ENCODE peak calls at places on chromosomes 1 and 21, in seven cellular contexts. One of them, this sample, is unnamed.

GRCh38 chr21:39184050-39184980 is 1.1 kb upstream of the PSMG1 start:
- DNase-seq in coronary artery: no peak
- DNase-seq in PC-9: no peak
- DNase-seq in uterus: no peak
- DNase-seq in neural progenitor cell: no peak
- DNase-seq in tibial nerve: no peak
- DNase-seq in PC-3: peak; percentile 25
- DNase-seq in this sample: no peak

GRCh38 chr21:33546076-33546475 is 3.2 kb downstream of the SON start:
- DNase-seq in PC-3: no peak
- DNase-seq in uterus: no peak
- DNase-seq in tibial nerve: no peak
- DNase-seq in coronary artery: no peak
- DNase-seq in neural progenitor cell: no peak
- DNase-seq in PC-9: no peak
- DNase-seq in this sample: no peak

GRCh38 chr1:217115404-217116380 is 392.5 kb upstream of the ESRRG start:
- DNase-seq in tibial nerve: no peak
- DNase-seq in PC-9: no peak
- DNase-seq in neural progenitor cell: no peak
- DNase-seq in PC-3: no peak
- DNase-seq in coronary artery: no peak
- DNase-seq in uterus: no peak
- DNase-seq in this sample: no peak

GRCh38 chr1:99348375-99349132 is 84.3 kb downstream of the PLPPR4 start:
- DNase-seq in PC-3: no peak
- DNase-seq in uterus: no peak
- DNase-seq in coronary artery: no peak
- DNase-seq in PC-9: no peak
- DNase-seq in tibial nerve: no peak
- DNase-seq in neural progenitor cell: no peak
- DNase-seq in this sample: no peak

GRCh38 chr1:212712451-212713303 is 13.0 kb upstream of the BATF3 start:
- DNase-seq in PC-9: no peak
- DNase-seq in coronary artery: no peak
- DNase-seq in neural progenitor cell: peak; percentile 54
- DNase-seq in PC-3: peak; percentile 26
- DNase-seq in tibial nerve: no peak
- DNase-seq in uterus: no peak
- DNase-seq in this sample: no peak

GRCh38 chr21:36914244-36915013 is 52.0 kb downstream of the HLCS start:
- DNase-seq in tibial nerve: no peak
- DNase-seq in PC-9: no peak
- DNase-seq in uterus: no peak
- DNase-seq in coronary artery: no peak
- DNase-seq in neural progenitor cell: no peak
- DNase-seq in PC-3: no peak
- DNase-seq in this sample: no peak

GRCh38 chr1:70459502-70460225 is 48.6 kb downstream of the CTH start:
- DNase-seq in PC-3: peak; percentile 40
- DNase-seq in neural progenitor cell: no peak
- DNase-seq in tibial nerve: no peak
- DNase-seq in coronary artery: no peak
- DNase-seq in uterus: no peak
- DNase-seq in PC-9: peak; percentile 6
- DNase-seq in this sample: no peak

GRCh38 chr1:22450421-22451021 is 1.1 kb upstream of the ZBTB40 start:
- DNase-seq in PC-3: peak; percentile 15
- DNase-seq in PC-9: no peak
- DNase-seq in uterus: no peak
- DNase-seq in neural progenitor cell: no peak
- DNase-seq in tibial nerve: no peak
- DNase-seq in coronary artery: no peak
- DNase-seq in this sample: no peak

GRCh38 chr1:168387781-168388760 is 107.4 kb downstream of the TBX19 start:
- DNase-seq in PC-3: no peak
- DNase-seq in tibial nerve: no peak
- DNase-seq in PC-9: no peak
- DNase-seq in coronary artery: no peak
- DNase-seq in neural progenitor cell: no peak
- DNase-seq in uterus: no peak
- DNase-seq in this sample: no peak

DNA sequence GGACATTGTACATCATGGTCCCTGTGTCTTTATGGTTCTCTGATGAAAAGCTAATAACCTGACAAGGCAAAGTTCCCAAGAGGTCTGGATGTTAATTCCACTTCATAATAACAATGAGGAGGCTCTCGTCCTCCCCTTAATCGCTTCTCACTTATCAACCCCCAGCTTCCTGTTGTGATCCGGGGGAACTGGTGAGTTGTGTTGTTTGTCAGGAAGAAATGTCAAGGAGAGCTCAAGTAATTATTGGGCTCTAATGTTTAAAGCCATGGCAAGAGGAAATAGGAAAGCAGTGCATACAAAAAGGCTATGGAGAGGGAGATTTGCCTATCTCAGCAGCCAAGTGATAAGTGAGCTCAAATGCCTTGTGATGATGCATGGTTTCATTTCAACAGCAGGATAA is 42.8 kb upstream of the RASAL2 start:
- DNase-seq in PC-9: no peak
- DNase-seq in neural progenitor cell: no peak
- DNase-seq in tibial nerve: no peak
- DNase-seq in PC-3: no peak
- DNase-seq in uterus: no peak
- DNase-seq in coronary artery: no peak
- DNase-seq in this sample: no peak
- H3K27ac ChIP-seq in PC-9: no peak overlapping the region
- H3K27ac ChIP-seq in neural progenitor cell: no peak overlapping the region
- H3K27ac ChIP-seq in tibial nerve: no peak overlapping the region
- H3K27ac ChIP-seq in PC-3: no peak overlapping the region
- H3K27ac ChIP-seq in uterus: no peak overlapping the region
- H3K27ac ChIP-seq in coronary artery: no peak overlapping the region
- H3K27ac ChIP-seq in this sample: no peak overlapping the region

GRCh38 chr1:224226849-224227502 is 43.9 kb downstream of the DEGS1 start:
- DNase-seq in PC-9: no peak
- DNase-seq in PC-3: no peak
- DNase-seq in neural progenitor cell: no peak
- DNase-seq in uterus: no peak
- DNase-seq in coronary artery: no peak
- DNase-seq in tibial nerve: no peak
- DNase-seq in this sample: no peak

GRCh38 chr1:224219612-224220011 is 36.6 kb downstream of the DEGS1 start:
- DNase-seq in PC-3: no peak
- DNase-seq in tibial nerve: no peak
- DNase-seq in uterus: no peak
- DNase-seq in coronary artery: no peak
- DNase-seq in PC-9: no peak
- DNase-seq in neural progenitor cell: no peak
- DNase-seq in this sample: no peak

GRCh38 chr1:224219011-224219611 is 36.1 kb downstream of the DEGS1 start:
- DNase-seq in coronary artery: no peak
- DNase-seq in PC-9: no peak
- DNase-seq in neural progenitor cell: no peak
- DNase-seq in PC-3: no peak
- DNase-seq in tibial nerve: no peak
- DNase-seq in uterus: no peak
- DNase-seq in this sample: no peak

DNA sequence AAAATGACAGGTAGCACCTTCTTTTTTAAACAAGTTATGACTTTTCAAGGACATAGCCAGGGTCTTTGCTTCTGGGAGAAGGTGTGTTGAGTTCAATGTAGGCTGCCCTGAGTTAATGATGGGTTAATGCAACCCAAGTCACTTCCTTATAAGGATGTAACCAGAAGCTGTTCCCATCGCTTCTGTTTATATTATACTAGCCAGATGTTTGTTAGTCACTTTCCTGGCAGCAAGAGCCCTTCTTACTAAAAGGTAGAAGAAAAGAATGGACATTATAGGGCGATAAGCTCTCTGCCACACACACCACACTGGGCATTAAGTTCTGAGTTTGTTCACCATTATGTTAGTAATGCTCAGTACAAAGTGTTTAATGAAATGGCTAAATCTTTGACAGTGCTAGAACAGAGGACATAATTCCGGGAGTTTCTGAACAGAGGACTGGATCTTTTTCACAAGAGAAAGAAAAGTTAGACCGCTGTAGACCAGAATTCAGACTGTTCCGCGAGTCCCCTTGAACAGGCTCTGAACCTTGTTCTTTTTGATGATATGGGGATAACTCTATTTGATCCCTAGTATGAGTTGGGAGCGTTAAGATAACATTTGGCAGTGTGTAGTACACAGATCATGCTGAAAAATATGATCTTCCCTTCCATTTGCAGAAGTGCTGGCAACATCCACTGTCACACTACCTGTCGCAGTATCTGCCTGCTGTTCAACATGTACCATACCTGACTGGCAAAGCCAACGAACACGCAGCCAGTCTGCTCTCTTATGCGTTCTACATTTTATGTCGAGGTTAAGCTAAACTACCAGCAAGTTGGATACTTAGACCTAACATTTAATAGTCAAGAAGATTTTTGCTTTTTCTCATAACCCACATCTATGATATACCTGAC is 41.0 kb downstream of the DEGS1 start:
- DNase-seq in PC-9: no peak
- DNase-seq in PC-3: peak; percentile 60
- DNase-seq in coronary artery: no peak
- DNase-seq in neural progenitor cell: no peak
- DNase-seq in uterus: no peak
- DNase-seq in tibial nerve: no peak
- DNase-seq in this sample: no peak
- H3K4me3 ChIP-seq in PC-9: no peak overlapping the region
- H3K4me3 ChIP-seq in PC-3: no peak overlapping the region
- H3K4me3 ChIP-seq in coronary artery: no peak overlapping the region
- H3K4me3 ChIP-seq in neural progenitor cell: no peak overlapping the region
- H3K4me3 ChIP-seq in uterus: no peak overlapping the region
- H3K4me3 ChIP-seq in tibial nerve: no peak overlapping the region
- H3K4me3 ChIP-seq in this sample: no peak overlapping the region

GRCh38 chr1:66282343-66282852 is 251.6 kb upstream of the SGIP1 start:
- DNase-seq in neural progenitor cell: no peak
- DNase-seq in PC-3: peak; percentile 40
- DNase-seq in tibial nerve: no peak
- DNase-seq in PC-9: peak; percentile 3
- DNase-seq in coronary artery: no peak
- DNase-seq in uterus: peak; percentile 25
- DNase-seq in this sample: no peak
- TF ChIP-seq CTCF in neural progenitor cell: no peak
- TF ChIP-seq CTCF in PC-3: no peak
- TF ChIP-seq CTCF in tibial nerve: no peak
- TF ChIP-seq CTCF in PC-9: no peak
- TF ChIP-seq CTCF in coronary artery: no peak
- TF ChIP-seq CTCF in uterus: no peak
- TF ChIP-seq CTCF in this sample: no peak

DNA sequence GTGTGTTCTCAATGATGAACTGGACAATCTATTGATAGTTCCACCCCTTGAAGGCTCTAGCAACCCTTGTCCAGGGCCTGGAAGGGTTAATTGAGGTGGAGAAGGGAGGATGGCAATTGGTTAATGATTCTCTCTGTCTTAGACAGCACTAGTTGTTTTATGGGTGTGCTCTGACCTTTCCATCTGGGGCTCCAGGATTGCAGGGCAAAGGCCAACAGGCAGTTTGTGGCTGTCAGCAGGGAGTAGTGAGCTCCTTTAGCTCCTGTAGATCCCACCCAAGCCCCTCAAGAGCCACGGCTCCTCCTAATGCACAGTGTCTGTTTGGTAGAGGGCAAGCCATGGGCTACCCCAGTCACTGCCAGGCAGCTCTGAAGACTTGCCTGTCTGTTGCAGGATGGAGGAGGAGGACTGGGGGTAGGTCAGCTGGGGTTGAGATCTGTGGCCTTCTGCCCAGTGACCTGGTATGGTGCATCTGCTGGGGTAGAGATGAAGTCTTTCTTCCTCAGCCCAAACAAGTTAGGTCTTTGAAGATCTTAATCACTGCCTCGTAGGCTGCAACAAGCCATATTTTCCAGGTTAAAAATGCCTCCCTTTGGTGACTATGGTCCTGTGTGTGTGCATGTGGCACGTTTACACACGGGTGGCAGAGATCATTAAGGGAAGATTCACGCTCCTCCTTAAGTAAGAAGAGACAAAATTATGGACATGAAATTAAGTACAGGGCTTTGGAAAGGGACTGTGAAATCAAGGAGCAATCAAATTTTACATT is 7.7 kb downstream of the MROH7 start:
- DNase-seq in neural progenitor cell: no peak
- DNase-seq in uterus: no peak
- DNase-seq in tibial nerve: no peak
- DNase-seq in coronary artery: no peak
- DNase-seq in PC-3: no peak
- DNase-seq in PC-9: no peak
- DNase-seq in this sample: no peak
- H3K27ac ChIP-seq in neural progenitor cell: no peak overlapping the region
- H3K27ac ChIP-seq in uterus: no peak overlapping the region
- H3K27ac ChIP-seq in tibial nerve: no peak overlapping the region
- H3K27ac ChIP-seq in coronary artery: no peak overlapping the region
- H3K27ac ChIP-seq in PC-3: no peak overlapping the region
- H3K27ac ChIP-seq in PC-9: no peak overlapping the region
- H3K27ac ChIP-seq in this sample: no peak overlapping the region

GRCh38 chr21:20187028-20187427 is 811.2 kb upstream of the NCAM2 start:
- DNase-seq in coronary artery: no peak
- DNase-seq in PC-3: no peak
- DNase-seq in tibial nerve: no peak
- DNase-seq in PC-9: no peak
- DNase-seq in neural progenitor cell: no peak
- DNase-seq in uterus: no peak
- DNase-seq in this sample: no peak
- H3K4me3 ChIP-seq in coronary artery: no peak overlapping the region
- H3K4me3 ChIP-seq in PC-3: no peak overlapping the region
- H3K4me3 ChIP-seq in tibial nerve: no peak overlapping the region
- H3K4me3 ChIP-seq in PC-9: no peak overlapping the region
- H3K4me3 ChIP-seq in neural progenitor cell: no peak overlapping the region
- H3K4me3 ChIP-seq in uterus: no peak overlapping the region
- H3K4me3 ChIP-seq in this sample: no peak overlapping the region

GRCh38 chr1:35641233-35641866 is at the start of gene PSMB2:
- DNase-seq in PC-3: peak; percentile 98
- DNase-seq in tibial nerve: peak; percentile 95
- DNase-seq in PC-9: peak; percentile 97
- DNase-seq in neural progenitor cell: peak; percentile 98
- DNase-seq in coronary artery: peak; percentile 97
- DNase-seq in uterus: peak; percentile 95
- DNase-seq in this sample: peak; percentile 97
- TF ChIP-seq CTCF in PC-3: no peak
- TF ChIP-seq CTCF in tibial nerve: no peak
- TF ChIP-seq CTCF in PC-9: no peak
- TF ChIP-seq CTCF in neural progenitor cell: no peak
- TF ChIP-seq CTCF in coronary artery: no peak
- TF ChIP-seq CTCF in uterus: no peak
- TF ChIP-seq CTCF in this sample: no peak